ENCODE peak calls at places on chromosome 16, in five cellular contexts. K is DMS 273 treated with DMSO at 0.1 percent for 48 hours; E is NCI-H1092 treated with DMSO at 0.1 percent for 48 hours; I is central memory CD4-positive, alpha-beta T cell; M is activated T-cell treated with anti-CD3 and anti-CD28 coated beads for 1 hour. A is an unnamed sample.

GRCh38 chr16:85019659-85020245 is 7.8 kb upstream of the KIAA0513 start:
- DNase-seq in K (no peak), M (no peak), I (no peak), E (peak), A (no peak)

GRCh38 chr16:3158498-3159314 is 23.9 kb downstream of the ZNF213 start:
- DNase-seq in M (peak), E (no peak), K (peak), I (peak), A (peak)

GRCh38 chr16:50297301-50298074 is 31.1 kb downstream of the ADCY7 start:
- DNase-seq in I (no peak), E (peak), K (peak), M (no peak), A (no peak)

GRCh38 chr16:78659216-78659615 is 559.8 kb downstream of the WWOX start:
- DNase-seq in K (no peak), I (no peak), M (no peak), E (no peak), A (no peak)

GRCh38 chr16:19753815-19754643 is 36.0 kb downstream of the IQCK start:
- DNase-seq in K (no peak), I (no peak), E (no peak), M (no peak), A (no peak)

GRCh38 chr16:51440096-51440495 is 289.0 kb upstream of the SALL1 start:
- DNase-seq in I (no peak), E (peak), K (peak), M (no peak), A (no peak)

GRCh38 chr16:11420895-11421294 is 75.6 kb downstream of the RMI2 start:
- DNase-seq in M (no peak), I (no peak), E (no peak), K (no peak), A (no peak)

GRCh38 chr16:30179931-30180330 is 3.5 kb upstream of the CORO1A start:
- DNase-seq in I (no peak), K (no peak), M (no peak), E (no peak), A (no peak)

GRCh38 chr16:87125206-87126155 is 191.7 kb downstream of the C16orf95 start:
- DNase-seq in E (no peak), K (no peak), I (no peak), M (no peak), A (no peak)

GRCh38 chr16:85310868-85311585 is 198.8 kb upstream of the CIBAR2 start:
- DNase-seq in E (no peak), M (no peak), K (no peak), I (no peak), A (no peak)

GRCh38 chr16:86100205-86101134 is 201.5 kb downstream of the IRF8 start:
- DNase-seq in E (no peak), I (no peak), K (no peak), M (no peak), A (no peak)

GRCh38 chr16:8863594-8864424 is 5.0 kb downstream of the CARHSP1 start:
- DNase-seq in M (no peak), I (no peak), K (no peak), E (no peak), A (no peak)

GRCh38 chr16:73047221-73047535 is 750 bp downstream of the ZFHX3 start:
- DNase-seq in K (no peak), I (no peak), M (no peak), E (no peak), A (no peak)

GRCh38 chr16:76970087-76970744 is 220.8 kb upstream of the MON1B start:
- DNase-seq in K (no peak), I (no peak), E (no peak), M (no peak), A (no peak)

GRCh38 chr16:88497561-88498420 is 44.7 kb downstream of the ZFPM1 start:
- DNase-seq in E (no peak), M (no peak), I (no peak), K (no peak), A (no peak)

GRCh38 chr16:50781043-50781442 is 39.2 kb downstream of the CYLD start:
- DNase-seq in I (peak), K (no peak), E (no peak), M (no peak), A (no peak)

GRCh38 chr16:10941127-10941933 is 938 bp downstream of the DEXI start:
- DNase-seq in K (no peak), I (no peak), M (no peak), E (no peak), A (no peak)

GRCh38 chr16:70676571-70677498 is 9.0 kb downstream of the MTSS2 start:
- DNase-seq in E (no peak), M (no peak), K (no peak), I (no peak), A (no peak)

GRCh38 chr16:67833035-67833417 is 9.1 kb upstream of the THAP11 start:
- DNase-seq in I (no peak), E (no peak), M (no peak), K (no peak), A (no peak)

GRCh38 chr16:17629936-17630335 is 159.2 kb upstream of the XYLT1 start:
- DNase-seq in K (no peak), E (no peak), M (no peak), I (no peak), A (no peak)

GRCh38 chr16:8590161-8590688 is at the start of gene TMEM114:
- DNase-seq in K (no peak), E (no peak), M (no peak), I (no peak), A (no peak)

GRCh38 chr16:24685539-24686432 is 43.7 kb upstream of the TNRC6A start:
- DNase-seq in M (no peak), I (no peak), K (no peak), E (peak), A (no peak)

GRCh38 chr16:89111263-89111662 is 17.6 kb downstream of the ACSF3 start:
- DNase-seq in E (no peak), K (no peak), I (no peak), M (no peak), A (no peak)

GRCh38 chr16:86923656-86924055 is 345.3 kb downstream of the FOXL1 start:
- DNase-seq in E (no peak), I (no peak), M (no peak), K (no peak), A (no peak)

GRCh38 chr16:68470461-68471150 is 22.3 kb upstream of the SMPD3 start:
- DNase-seq in I (no peak), K (no peak), M (no peak), E (no peak), A (no peak)

GRCh38 chr16:89495121-89495520 is 4.8 kb upstream of the ANKRD11 start:
- DNase-seq in K (no peak), E (no peak), I (no peak), M (no peak), A (no peak)

GRCh38 chr16:8087597-8088279 is 502.6 kb downstream of the TMEM114 start:
- DNase-seq in M (no peak), K (no peak), E (no peak), I (no peak), A (no peak)

GRCh38 chr16:2762711-2763110 is 10.3 kb downstream of the SRRM2 start:
- DNase-seq in K (no peak), I (no peak), M (no peak), E (no peak), A (no peak)

GRCh38 chr16:80972611-80973010 is 34.1 kb downstream of the CMC2 start:
- DNase-seq in I (no peak), K (no peak), E (no peak), M (no peak), A (no peak)

GRCh38 chr16:22373662-22374310 is 633 bp downstream of the CDR2 start:
- DNase-seq in E (no peak), K (no peak), I (peak), M (peak), A (peak)

A was measured in NCI-H446.